ENCODE peak calls at places on chromosomes 4 and X, in ten cellular contexts. One of them, this sample, is unnamed.

GRCh38 chr4:94757192-94758140 is at the start of gene BMPR1B:
- DNase-seq in amygdala: no peak
- DNase-seq in memory B cell: no peak
- DNase-seq in CD4-positive, CD25-positive, alpha-beta regulatory T cell: no peak
- DNase-seq in fibroblast of villous mesenchyme: peak
- DNase-seq in SW 1271: no peak
- DNase-seq in upper lobe of right lung: no peak
- DNase-seq in SW480: peak
- DNase-seq in GM23338: peak
- DNase-seq in AG09319: no peak
- DNase-seq in this sample: no peak

GRCh38 chr4:113145519-113146291 is 96.3 kb downstream of the ANK2 start:
- DNase-seq in amygdala: no peak
- DNase-seq in memory B cell: no peak
- DNase-seq in CD4-positive, CD25-positive, alpha-beta regulatory T cell: no peak
- DNase-seq in fibroblast of villous mesenchyme: no peak
- DNase-seq in SW 1271: no peak
- DNase-seq in upper lobe of right lung: no peak
- DNase-seq in SW480: no peak
- DNase-seq in GM23338: peak
- DNase-seq in AG09319: no peak
- DNase-seq in this sample: no peak

GRCh38 chrX:140525448-140525847 is 20.6 kb upstream of the SOX3 start:
- DNase-seq in amygdala: no peak
- DNase-seq in memory B cell: no peak
- DNase-seq in CD4-positive, CD25-positive, alpha-beta regulatory T cell: no peak
- DNase-seq in fibroblast of villous mesenchyme: peak
- DNase-seq in SW 1271: peak
- DNase-seq in upper lobe of right lung: no peak
- DNase-seq in SW480: no peak
- DNase-seq in GM23338: peak
- DNase-seq in AG09319: peak
- DNase-seq in this sample: no peak

GRCh38 chr4:14792702-14793227 is 209.5 kb upstream of the CPEB2 start:
- DNase-seq in amygdala: no peak
- DNase-seq in memory B cell: no peak
- DNase-seq in CD4-positive, CD25-positive, alpha-beta regulatory T cell: no peak
- DNase-seq in fibroblast of villous mesenchyme: no peak
- DNase-seq in SW 1271: no peak
- DNase-seq in upper lobe of right lung: no peak
- DNase-seq in SW480: no peak
- DNase-seq in GM23338: no peak
- DNase-seq in AG09319: no peak
- DNase-seq in this sample: peak

GRCh38 chrX:17710836-17711235 is 26.5 kb upstream of the SCML1 start:
- DNase-seq in amygdala: no peak
- DNase-seq in memory B cell: no peak
- DNase-seq in CD4-positive, CD25-positive, alpha-beta regulatory T cell: no peak
- DNase-seq in fibroblast of villous mesenchyme: no peak
- DNase-seq in SW 1271: no peak
- DNase-seq in upper lobe of right lung: no peak
- DNase-seq in SW480: peak
- DNase-seq in GM23338: no peak
- DNase-seq in AG09319: no peak
- DNase-seq in this sample: no peak

GRCh38 chrX:148664171-148664570 is 163.8 kb downstream of the AFF2 start:
- DNase-seq in amygdala: no peak
- DNase-seq in memory B cell: no peak
- DNase-seq in CD4-positive, CD25-positive, alpha-beta regulatory T cell: no peak
- DNase-seq in fibroblast of villous mesenchyme: no peak
- DNase-seq in SW 1271: no peak
- DNase-seq in upper lobe of right lung: no peak
- DNase-seq in SW480: no peak
- DNase-seq in GM23338: no peak
- DNase-seq in AG09319: no peak
- DNase-seq in this sample: no peak

GRCh38 chrX:43655151-43655676 is 885 bp upstream of the MAOA start:
- DNase-seq in amygdala: peak
- DNase-seq in memory B cell: no peak
- DNase-seq in CD4-positive, CD25-positive, alpha-beta regulatory T cell: no peak
- DNase-seq in fibroblast of villous mesenchyme: peak
- DNase-seq in SW 1271: no peak
- DNase-seq in upper lobe of right lung: peak
- DNase-seq in SW480: peak
- DNase-seq in GM23338: peak
- DNase-seq in AG09319: no peak
- DNase-seq in this sample: no peak

GRCh38 chr4:138344064-138344463 is 101.9 kb upstream of the SLC7A11 start:
- DNase-seq in amygdala: no peak
- DNase-seq in memory B cell: no peak
- DNase-seq in CD4-positive, CD25-positive, alpha-beta regulatory T cell: no peak
- DNase-seq in fibroblast of villous mesenchyme: no peak
- DNase-seq in SW 1271: no peak
- DNase-seq in upper lobe of right lung: no peak
- DNase-seq in SW480: no peak
- DNase-seq in GM23338: no peak
- DNase-seq in AG09319: no peak
- DNase-seq in this sample: no peak

GRCh38 chrX:79366556-79366887 is 612 bp downstream of the ITM2A start:
- DNase-seq in amygdala: no peak
- DNase-seq in memory B cell: no peak
- DNase-seq in CD4-positive, CD25-positive, alpha-beta regulatory T cell: no peak
- DNase-seq in fibroblast of villous mesenchyme: no peak
- DNase-seq in SW 1271: no peak
- DNase-seq in upper lobe of right lung: no peak
- DNase-seq in SW480: no peak
- DNase-seq in GM23338: no peak
- DNase-seq in AG09319: no peak
- DNase-seq in this sample: no peak

GRCh38 chr4:3517731-3518510 is 14.3 kb downstream of the LRPAP1 start:
- DNase-seq in amygdala: no peak
- DNase-seq in memory B cell: no peak
- DNase-seq in CD4-positive, CD25-positive, alpha-beta regulatory T cell: no peak
- DNase-seq in fibroblast of villous mesenchyme: no peak
- DNase-seq in SW 1271: no peak
- DNase-seq in upper lobe of right lung: no peak
- DNase-seq in SW480: no peak
- DNase-seq in GM23338: no peak
- DNase-seq in AG09319: no peak
- DNase-seq in this sample: no peak

GRCh38 chr4:180058731-180059215 is 2184.4 kb upstream of the TENM3 start:
- DNase-seq in amygdala: peak
- DNase-seq in memory B cell: no peak
- DNase-seq in CD4-positive, CD25-positive, alpha-beta regulatory T cell: no peak
- DNase-seq in fibroblast of villous mesenchyme: peak
- DNase-seq in SW 1271: no peak
- DNase-seq in upper lobe of right lung: peak
- DNase-seq in SW480: peak
- DNase-seq in GM23338: peak
- DNase-seq in AG09319: peak
- DNase-seq in this sample: peak

GRCh38 chr4:87232241-87232640 is 11.8 kb upstream of the KLHL8 start:
- DNase-seq in amygdala: no peak
- DNase-seq in memory B cell: no peak
- DNase-seq in CD4-positive, CD25-positive, alpha-beta regulatory T cell: no peak
- DNase-seq in fibroblast of villous mesenchyme: no peak
- DNase-seq in SW 1271: no peak
- DNase-seq in upper lobe of right lung: no peak
- DNase-seq in SW480: no peak
- DNase-seq in GM23338: no peak
- DNase-seq in AG09319: no peak
- DNase-seq in this sample: no peak

This sample was measured in T1000.